ENCODE peak calls at places on chromosomes 2 and 18, in eight cellular contexts. B is HTR-8/SVneo, F is NCI-H1436 treated with DMSO at 0.1 percent for 48 hours, C is dorsolateral prefrontal cortex, E is GM23248, M is T-cell, Y is NCI-H345, P is T47D. A is an unnamed sample.

GRCh38 chr18:37393945-37394609 is 171.5 kb downstream of the CELF4 start:
- DNase-seq in B (peak), F (peak), C (peak), E (peak), M (no peak), Y (peak), P (peak), A (peak)

GRCh38 chr2:1563943-1564342 is 150.7 kb downstream of the TPO start:
- DNase-seq in B (no peak), F (no peak), C (no peak), E (no peak), M (no peak), Y (no peak), P (no peak), A (no peak)

GRCh38 chr18:38459086-38459485 is 893.5 kb upstream of the CELF4 start:
- DNase-seq in B (no peak), F (no peak), C (peak), E (no peak), M (no peak), Y (no peak), P (no peak), A (no peak)

GRCh38 chr18:76493213-76494107 is 1.6 kb downstream of the ZNF516 start:
- DNase-seq in B (no peak), F (no peak), C (no peak), E (peak), M (no peak), Y (peak), P (no peak), A (peak)

GRCh38 chr2:109428281-109428680 is 185.5 kb downstream of the SEPTIN10 start:
- DNase-seq in B (no peak), F (no peak), C (no peak), E (no peak), M (no peak), Y (no peak), P (no peak), A (no peak)

GRCh38 chr18:36412778-36413177 is 115.3 kb downstream of the FHOD3 start:
- DNase-seq in B (no peak), F (no peak), C (no peak), E (peak), M (no peak), Y (no peak), P (peak), A (no peak)

GRCh38 chr2:224412064-224412921 is 10.4 kb upstream of the FAM124B start:
- DNase-seq in B (peak), F (no peak), C (peak), E (peak), M (no peak), Y (no peak), P (no peak), A (peak)

GRCh38 chr2:31235504-31235902 is 1.6 kb downstream of the EHD3 start:
- DNase-seq in B (peak), F (no peak), C (peak), E (peak), M (no peak), Y (no peak), P (no peak), A (peak)

GRCh38 chr2:45612265-45612664 is 1.2 kb upstream of the SRBD1 start:
- DNase-seq in B (no peak), F (no peak), C (no peak), E (no peak), M (no peak), Y (no peak), P (no peak), A (no peak)

GRCh38 chr18:11906926-11907874 is 917 bp downstream of the MPPE1 start:
- DNase-seq in B (no peak), F (no peak), C (no peak), E (peak), M (no peak), Y (no peak), P (no peak), A (no peak)

GRCh38 chr2:69637923-69638322 is 5.6 kb downstream of the AAK1 start:
- DNase-seq in B (no peak), F (no peak), C (no peak), E (no peak), M (no peak), Y (no peak), P (no peak), A (no peak)

GRCh38 chr2:39362595-39362994 is 74.5 kb downstream of the MAP4K3 start:
- DNase-seq in B (no peak), F (no peak), C (no peak), E (no peak), M (no peak), Y (no peak), P (no peak), A (no peak)

GRCh38 chr2:42876280-42876840 is 84.0 kb upstream of the HAAO start:
- DNase-seq in B (no peak), F (no peak), C (no peak), E (no peak), M (no peak), Y (no peak), P (peak), A (no peak)

GRCh38 chr2:7456762-7457161 is 539.5 kb downstream of the RNF144A start:
- DNase-seq in B (no peak), F (no peak), C (no peak), E (no peak), M (no peak), Y (no peak), P (peak), A (no peak)

GRCh38 chr18:74573053-74573452 is 24.6 kb upstream of the ZNF407 start:
- DNase-seq in B (no peak), F (no peak), C (no peak), E (no peak), M (no peak), Y (no peak), P (no peak), A (no peak)

GRCh38 chr2:30645081-30645744 is 162.0 kb downstream of the CAPN13 start:
- DNase-seq in B (no peak), F (no peak), C (no peak), E (no peak), M (no peak), Y (peak), P (no peak), A (no peak)

GRCh38 chr2:215750763-215751162 is 262.6 kb downstream of the MREG start:
- DNase-seq in B (no peak), F (no peak), C (no peak), E (peak), M (peak), Y (no peak), P (no peak), A (no peak)

GRCh38 chr2:187783446-187783845 is 229.2 kb upstream of the TFPI start:
- DNase-seq in B (no peak), F (no peak), C (no peak), E (no peak), M (no peak), Y (no peak), P (no peak), A (no peak)

GRCh38 chr2:137969418-137969765 is 5.1 kb downstream of the HNMT start:
- DNase-seq in B (peak), F (no peak), C (no peak), E (peak), M (no peak), Y (peak), P (no peak), A (peak)

GRCh38 chr18:61894751-61895524 is 2.1 kb upstream of the RNF152 start:
- DNase-seq in B (no peak), F (no peak), C (no peak), E (peak), M (no peak), Y (no peak), P (no peak), A (no peak)

GRCh38 chr18:76616373-76616772 is 121.3 kb upstream of the ZNF516 start:
- DNase-seq in B (no peak), F (no peak), C (no peak), E (no peak), M (no peak), Y (no peak), P (no peak), A (no peak)

GRCh38 chr2:47299555-47299954 is 103.4 kb upstream of the MSH2 start:
- DNase-seq in B (no peak), F (no peak), C (no peak), E (peak), M (no peak), Y (no peak), P (no peak), A (peak)

GRCh38 chr2:24818721-24819167 is 25.5 kb downstream of the CENPO start:
- DNase-seq in B (no peak), F (no peak), C (no peak), E (peak), M (no peak), Y (no peak), P (no peak), A (no peak)

GRCh38 chr18:77820472-77820871 is 570.8 kb downstream of the GALR1 start:
- DNase-seq in B (no peak), F (no peak), C (no peak), E (no peak), M (no peak), Y (no peak), P (no peak), A (no peak)

GRCh38 chr18:2641638-2642037 is 13.9 kb upstream of the SMCHD1 start:
- DNase-seq in B (no peak), F (no peak), C (no peak), E (peak), M (no peak), Y (no peak), P (no peak), A (peak)

GRCh38 chr18:8926464-8926863 is 176.0 kb upstream of the NDUFV2 start:
- DNase-seq in B (no peak), F (no peak), C (no peak), E (no peak), M (no peak), Y (no peak), P (no peak), A (no peak)

GRCh38 chr18:54260376-54261072 is 8.8 kb upstream of the POLI start:
- DNase-seq in B (no peak), F (no peak), C (no peak), E (peak), M (no peak), Y (no peak), P (peak), A (no peak)

GRCh38 chr2:84850471-84850870 is 30.4 kb downstream of the TRABD2A start:
- DNase-seq in B (no peak), F (no peak), C (no peak), E (no peak), M (no peak), Y (no peak), P (no peak), A (no peak)

GRCh38 chr2:53583583-53583982 is 184.0 kb upstream of the CHAC2 start:
- DNase-seq in B (no peak), F (no peak), C (no peak), E (no peak), M (no peak), Y (no peak), P (no peak), A (no peak)

GRCh38 chr2:144509001-144509545 is 10.8 kb downstream of the ZEB2 start:
- DNase-seq in B (no peak), F (no peak), C (no peak), E (no peak), M (no peak), Y (peak), P (no peak), A (no peak)

GRCh38 chr2:127355407-127356008 is 32.3 kb downstream of the MAP3K2 start:
- DNase-seq in B (no peak), F (no peak), C (no peak), E (peak), M (peak), Y (no peak), P (peak), A (no peak)

GRCh38 chr2:64260817-64261216 is 116.6 kb upstream of the PELI1 start:
- DNase-seq in B (no peak), F (no peak), C (peak), E (no peak), M (peak), Y (no peak), P (no peak), A (no peak)

GRCh38 chr2:145041706-145042105 is 521.8 kb upstream of the ZEB2 start:
- DNase-seq in B (no peak), F (no peak), C (no peak), E (no peak), M (no peak), Y (no peak), P (no peak), A (peak)

GRCh38 chr2:26685943-26686839 is 6.3 kb upstream of the KCNK3 start:
- DNase-seq in B (no peak), F (peak), C (no peak), E (no peak), M (no peak), Y (peak), P (peak), A (no peak)

GRCh38 chr2:46657042-46657504 is 177.7 kb downstream of the TMEM247 start:
- DNase-seq in B (peak), F (no peak), C (no peak), E (peak), M (no peak), Y (peak), P (peak), A (peak)

GRCh38 chr2:42905341-42906114 is 113.1 kb upstream of the HAAO start:
- DNase-seq in B (no peak), F (no peak), C (no peak), E (peak), M (no peak), Y (peak), P (no peak), A (peak)